ENCODE peak calls at places on chromosomes 11 and 22, in five cellular contexts. K, B, Y, A and R are unnamed samples. For H3K27me3 and H3K4me1, the result is how much of the 10 kb centered on the place peaks cover.

GRCh38 chr11:124070906-124071621 is 29.9 kb upstream of the OR10G7 start:
- DNase-seq in K (peak), B (peak), Y (peak), A (no peak), R (peak)

GRCh38 chr22:23251445-23252093 is 71.3 kb downstream of the BCR start:
- DNase-seq in K (no peak), B (no peak), Y (no peak), A (no peak), R (no peak)

GRCh38 chr11:24622262-24622661 is 125.4 kb downstream of the LUZP2 start:
- DNase-seq in K (no peak), B (no peak), Y (no peak), A (no peak), R (no peak)

GRCh38 chr11:10550503-10550902 is 9.5 kb upstream of the RNF141 start:
- DNase-seq in K (no peak), B (no peak), Y (no peak), A (no peak), R (no peak)

GRCh38 chr11:131688056-131688693 is 317.8 kb downstream of the NTM start:
- DNase-seq in K (peak), B (no peak), Y (no peak), A (no peak), R (no peak)

GRCh38 chr11:85947431-85948272 is 92.5 kb downstream of the CCDC83 start:
- DNase-seq in K (no peak), B (peak), Y (no peak), A (no peak), R (no peak)

GRCh38 chr22:22030493-22031182 is 48.1 kb upstream of the TOP3B start:
- DNase-seq in K (no peak), B (no peak), Y (no peak), A (no peak), R (no peak)

GRCh38 chr11:95802806-95803205 is 12.5 kb downstream of the CEP57 start:
- DNase-seq in K (no peak), B (no peak), Y (no peak), A (no peak), R (no peak)

GRCh38 chr11:118623291-118623655 is 15.9 kb downstream of the PHLDB1 start:
- DNase-seq in K (peak), B (no peak), Y (no peak), A (no peak), R (no peak)

GRCh38 chr11:75667831-75668507 is 869 bp downstream of the MAP6 start:
- DNase-seq in K (peak), B (no peak), Y (peak), A (no peak), R (no peak)

GRCh38 chr11:16860632-16861031 is 122.2 kb downstream of the C11orf58 start:
- DNase-seq in K (no peak), B (no peak), Y (no peak), A (no peak), R (no peak)

GRCh38 chr22:35524966-35525686 is 15.5 kb upstream of the RASD2 start:
- DNase-seq in K (no peak), B (no peak), Y (no peak), A (no peak), R (no peak)

GRCh38 chr11:76664578-76665061 is 5.9 kb downstream of the LRRC32 start:
- DNase-seq in K (peak), B (no peak), Y (no peak), A (no peak), R (no peak)

GRCh38 chr11:68753300-68753699 is 2.0 kb upstream of the TESMIN start:
- DNase-seq in K (no peak), B (no peak), Y (no peak), A (no peak), R (no peak)

GRCh38 chr11:46677991-46678740 is 22.3 kb downstream of the ARHGAP1 start:
- DNase-seq in K (no peak), B (no peak), Y (no peak), A (no peak), R (no peak)

GRCh38 chr11:125445731-125446130 is 50.3 kb downstream of the FEZ1 start:
- DNase-seq in K (no peak), B (no peak), Y (no peak), A (no peak), R (no peak)

GRCh38 chr11:2400069-2400760 is at the start of gene TSSC4:
- DNase-seq in K (peak), B (peak), Y (peak), A (peak), R (peak)

GRCh38 chr11:36455658-36456111 is 54.4 kb downstream of the TRAF6 start:
- DNase-seq in K (no peak), B (no peak), Y (no peak), A (no peak), R (no peak)

GRCh38 chr22:23910496-23911190 is 16.5 kb downstream of the MIF start:
- DNase-seq in K (no peak), B (no peak), Y (no peak), A (no peak), R (no peak)

GRCh38 chr22:26894766-26895485 is 237.5 kb downstream of the MIAT start:
- DNase-seq in K (no peak), B (peak), Y (no peak), A (no peak), R (no peak)

GRCh38 chr11:45266693-45267451 is 19.3 kb downstream of the SYT13 start:
- DNase-seq in K (no peak), B (no peak), Y (no peak), A (no peak), R (no peak)

GRCh38 chr11:9001736-9002135 is 2.1 kb downstream of the NRIP3 start:
- DNase-seq in K (no peak), B (no peak), Y (no peak), A (no peak), R (no peak)

GRCh38 chr11:63914896-63915681 is 1.9 kb downstream of the RCOR2 start:
- DNase-seq in K (no peak), B (no peak), Y (no peak), A (no peak), R (no peak)

GRCh38 chr11:122020902-122021301 is 95.1 kb downstream of the BLID start:
- DNase-seq in K (no peak), B (no peak), Y (no peak), A (no peak), R (no peak)

GRCh38 chr22:22870577-22871398 is 16.8 kb upstream of the IGLL5 start:
- DNase-seq in K (no peak), B (no peak), Y (no peak), A (no peak), R (no peak)

GRCh38 chr11:114251797-114252327 is 44.3 kb upstream of the NNMT start:
- DNase-seq in K (no peak), B (no peak), Y (no peak), A (no peak), R (no peak)

GRCh38 chr22:37661160-37661924 is 2.8 kb downstream of the PDXP start:
- DNase-seq in K (no peak), B (no peak), Y (peak), A (no peak), R (no peak)

GRCh38 chr11:110053848-110054414 is 39.3 kb upstream of the ZC3H12C start:
- DNase-seq in K (no peak), B (no peak), Y (no peak), A (no peak), R (no peak)

GRCh38 chr11:95571861-95572260 is 217.7 kb downstream of the FAM76B start:
- DNase-seq in K (no peak), B (no peak), Y (no peak), A (no peak), R (no peak)

GRCh38 chr11:12280838-12281565 is 96.4 kb upstream of the PARVA start:
- DNase-seq in K (no peak), B (no peak), Y (peak), A (no peak), R (no peak)

GRCh38 chr22:28075260-28075981 is 156.4 kb upstream of the PITPNB start:
- DNase-seq in K (peak), B (peak), Y (no peak), A (no peak), R (no peak)

GRCh38 chr11:64383580-64383979 is 24.6 kb downstream of the RPS6KA4 start:
- DNase-seq in K (no peak), B (no peak), Y (no peak), A (no peak), R (no peak)

GRCh38 chr11:1343391-1344055 is 34.1 kb upstream of the TOLLIP start:
- DNase-seq in K (no peak), B (no peak), Y (no peak), A (no peak), R (no peak)

DNA sequence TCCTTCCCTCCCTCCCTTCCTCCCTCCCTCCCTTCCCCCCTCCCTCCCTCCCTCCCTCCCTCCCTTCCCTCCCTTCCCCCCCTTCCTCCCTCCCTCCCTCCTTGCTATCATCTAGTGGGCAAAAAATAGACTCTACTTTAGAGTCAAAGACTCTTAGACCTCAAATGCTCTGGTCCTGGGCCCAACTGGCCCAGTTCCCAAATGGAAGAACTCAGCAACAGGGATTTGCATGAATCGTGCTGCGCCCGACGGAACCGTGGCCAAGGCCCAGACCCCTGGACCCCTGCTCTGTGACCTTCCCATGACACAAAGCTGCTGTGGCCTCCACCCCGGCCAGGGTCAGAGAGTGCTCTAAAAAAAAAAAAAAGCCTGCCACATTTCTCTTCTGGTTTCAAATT is 97.4 kb downstream of the WNT7B start:
- DNase-seq in K (no peak), B (no peak), Y (no peak), A (no peak), R (no peak)
- H3K27me3 ChIP-seq in K (half or more), B (under half), Y (under half), A (under half), R (under half)

GRCh38 chr22:19178065-19178658 is 374 bp downstream of the SLC25A1 start:
- DNase-seq in K (peak), B (no peak), Y (peak), A (peak), R (peak)
- H3K4me1 ChIP-seq in K (under half), B (under half), Y (under half), A (under half), R (under half)

GRCh38 chr11:62505112-62505783 is 41.4 kb downstream of the AHNAK start:
- DNase-seq in K (no peak), B (no peak), Y (no peak), A (no peak), R (no peak)
- H3K4me3 ChIP-seq in K (peak), B (no peak), Y (no peak), A (no peak), R (no peak)

GRCh38 chr11:92667446-92668165 is 301.8 kb upstream of the MTNR1B start:
- DNase-seq in K (no peak), B (no peak), Y (no peak), A (no peak), R (no peak)

GRCh38 chr11:92662580-92662979 is 306.9 kb upstream of the MTNR1B start:
- DNase-seq in K (no peak), B (no peak), Y (no peak), A (no peak), R (no peak)

GRCh38 chr11:92658733-92659132 is 310.7 kb upstream of the MTNR1B start:
- DNase-seq in K (no peak), B (no peak), Y (no peak), A (no peak), R (no peak)

DNA sequence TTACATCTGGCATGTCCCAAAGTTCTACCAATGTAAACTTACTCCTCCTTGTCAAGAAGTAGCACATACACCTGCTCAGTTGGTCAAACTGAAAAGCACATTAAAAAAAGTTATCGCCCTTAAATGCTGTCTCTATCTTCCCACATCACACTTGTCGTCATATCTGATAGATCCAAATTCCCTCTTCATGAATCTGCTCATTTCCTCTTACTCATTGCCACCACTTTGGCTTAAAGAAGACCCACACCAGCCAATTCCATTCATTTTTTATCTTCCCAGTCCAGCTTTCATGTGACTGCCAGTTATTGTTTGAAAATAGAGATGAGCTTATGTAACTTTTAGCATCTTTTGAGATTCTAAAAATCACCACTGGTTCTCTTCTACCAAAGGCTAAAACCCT is 305.9 kb upstream of the MTNR1B start:
- DNase-seq in K (no peak), B (no peak), Y (no peak), A (no peak), R (no peak)
- H3K27me3 ChIP-seq in K (under half), B (under half), Y (under half), A (under half), R (under half)

GRCh38 chr11:34302046-34302921 is 55.5 kb downstream of the ABTB2 start:
- DNase-seq in K (no peak), B (no peak), Y (no peak), A (no peak), R (no peak)

GRCh38 chr11:34305780-34306179 is 52.0 kb downstream of the ABTB2 start:
- DNase-seq in K (no peak), B (no peak), Y (no peak), A (no peak), R (no peak)

GRCh38 chr11:34303028-34303427 is 54.8 kb downstream of the ABTB2 start:
- DNase-seq in K (no peak), B (no peak), Y (no peak), A (no peak), R (no peak)

GRCh38 chr11:34308049-34308692 is 49.6 kb downstream of the ABTB2 start:
- DNase-seq in K (no peak), B (no peak), Y (no peak), A (no peak), R (no peak)

GRCh38 chr11:34305095-34305692 is 52.6 kb downstream of the ABTB2 start:
- DNase-seq in K (no peak), B (no peak), Y (no peak), A (no peak), R (no peak)
- H3K4me1 ChIP-seq in K (under half), B (under half), Y (under half), A (under half), R (under half)

GRCh38 chr22:43226368-43226979 is 39.5 kb upstream of the TTLL12 start:
- DNase-seq in K (no peak), B (no peak), Y (no peak), A (no peak), R (no peak)
- H3K4me3 ChIP-seq in K (no peak), B (no peak), Y (no peak), A (no peak), R (no peak)

DNA sequence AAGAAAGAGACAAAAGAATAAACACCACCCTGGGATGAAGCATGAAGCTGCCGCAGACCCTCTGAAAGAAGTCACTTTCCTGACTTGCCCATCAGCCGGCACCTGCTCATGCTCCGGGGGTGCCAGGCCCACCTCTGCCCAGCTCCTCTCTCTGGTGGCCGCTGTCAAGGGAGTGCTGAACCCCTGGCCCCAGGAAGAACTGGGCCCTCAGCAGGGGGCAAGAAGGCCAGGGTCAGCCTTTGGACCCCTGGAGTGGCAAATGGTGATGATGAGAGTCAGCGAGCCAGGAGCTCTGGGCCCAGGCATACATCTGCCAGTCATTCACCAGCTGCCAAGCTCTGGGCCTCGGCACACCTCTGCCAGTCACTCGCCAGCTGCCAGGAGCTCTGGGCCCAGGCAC is 17.4 kb downstream of the TTLL8 start:
- DNase-seq in K (no peak), B (no peak), Y (peak), A (no peak), R (no peak)
- H3K27me3 ChIP-seq in K (under half), B (under half), Y (under half), A (under half), R (under half)

GRCh38 chr11:4455439-4455838 is 6.3 kb downstream of the OR52K2 start:
- DNase-seq in K (peak), B (no peak), Y (no peak), A (no peak), R (no peak)
- H3K4me1 ChIP-seq in K (under half), B (under half), Y (under half), A (under half), R (under half)

DNA sequence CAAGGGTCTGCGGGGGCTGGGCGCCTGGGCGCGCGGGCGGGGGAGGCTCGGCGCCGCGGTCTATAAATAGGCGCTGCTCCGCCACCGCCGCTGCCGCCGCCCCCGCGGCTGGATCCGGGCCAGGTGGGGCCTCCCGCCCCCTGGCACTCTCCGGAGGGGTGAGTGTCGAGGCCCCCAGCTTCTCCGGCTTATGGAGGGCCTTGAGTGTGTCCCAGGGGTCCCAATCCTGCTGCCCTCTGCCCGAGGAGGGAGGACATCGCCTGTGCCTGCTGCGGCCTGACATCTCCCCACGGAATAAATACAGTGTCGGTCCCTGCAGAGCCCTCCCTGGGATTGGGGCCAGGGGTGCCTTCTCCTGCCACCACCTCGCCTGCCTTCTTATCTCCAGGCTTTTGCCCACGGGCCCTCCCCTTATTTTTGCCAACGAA is 4.3 kb upstream of the GP1BB start:
- DNase-seq in K (no peak), B (no peak), Y (no peak), A (no peak), R (no peak)
- H3K4me3 ChIP-seq in K (peak), B (no peak), Y (peak), A (peak), R (peak)

DNA sequence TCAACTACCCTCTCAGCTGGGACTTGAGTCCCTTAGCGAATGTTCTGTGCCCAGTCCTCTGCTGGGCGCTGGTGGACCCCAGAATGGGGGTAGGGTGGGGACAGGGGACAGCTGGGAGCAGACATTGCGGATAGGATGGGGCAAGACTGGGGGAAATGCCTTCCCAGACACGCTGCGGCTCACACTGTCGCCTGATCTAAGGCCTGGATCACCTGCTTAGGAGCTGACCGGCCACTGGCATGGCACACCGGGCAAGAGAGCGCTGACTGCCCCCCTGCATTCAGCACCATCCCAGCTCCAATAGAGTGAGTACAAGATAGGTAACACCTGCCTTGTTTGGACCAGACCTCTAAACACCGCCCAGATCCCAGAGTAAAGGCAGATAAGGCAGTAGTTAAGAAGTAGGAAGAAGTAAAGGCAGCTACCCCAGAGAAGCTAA is 1.4 kb downstream of the ARVCF start:
- DNase-seq in K (no peak), B (no peak), Y (peak), A (no peak), R (no peak)
- H3K27me3 ChIP-seq in K (under half), B (under half), Y (under half), A (under half), R (under half)